ENCODE peak calls at places on chromosomes 5 and 9, in nine cellular contexts. X, V, M, W, P, S, T, Q and Y are unnamed samples.

GRCh38 chr9:136029556-136029955 is 65.5 kb downstream of the NACC2 start:
- DNase-seq in X (no peak), V (no peak), M (no peak), W (no peak), P (no peak), S (no peak), T (no peak), Q (no peak), Y (no peak)

GRCh38 chr9:78292716-78293497 is 4.0 kb upstream of the PSAT1 start:
- DNase-seq in X (no peak), V (no peak), M (no peak), W (no peak), P (no peak), S (no peak), T (no peak), Q (no peak), Y (no peak)

GRCh38 chr5:160297004-160297403 is 15.4 kb downstream of the CCNJL start:
- DNase-seq in X (no peak), V (no peak), M (no peak), W (no peak), P (no peak), S (no peak), T (no peak), Q (no peak), Y (no peak)

GRCh38 chr5:115151208-115151805 is 18.4 kb downstream of the TRIM36 start:
- DNase-seq in X (no peak), V (no peak), M (no peak), W (no peak), P (no peak), S (no peak), T (no peak), Q (peak), Y (no peak)

GRCh38 chr5:142798099-142798768 is 28.1 kb downstream of the ARHGAP26 start:
- DNase-seq in X (no peak), V (no peak), M (no peak), W (no peak), P (peak), S (no peak), T (no peak), Q (no peak), Y (peak)

GRCh38 chr5:71533614-71534013 is 53.5 kb upstream of the MCCC2 start:
- DNase-seq in X (no peak), V (no peak), M (no peak), W (no peak), P (no peak), S (no peak), T (no peak), Q (no peak), Y (peak)

GRCh38 chr5:98108497-98108896 is 665.0 kb upstream of the RGMB start:
- DNase-seq in X (peak), V (no peak), M (no peak), W (no peak), P (no peak), S (no peak), T (no peak), Q (no peak), Y (no peak)

GRCh38 chr9:124312290-124313265 is 54.8 kb downstream of the NEK6 start:
- DNase-seq in X (no peak), V (peak), M (no peak), W (no peak), P (no peak), S (no peak), T (no peak), Q (no peak), Y (no peak)

GRCh38 chr9:110016340-110016739 is 191.6 kb downstream of the C9orf152 start:
- DNase-seq in X (peak), V (peak), M (no peak), W (no peak), P (no peak), S (no peak), T (no peak), Q (no peak), Y (no peak)

GRCh38 chr5:73985145-73985544 is 359.1 kb downstream of the ARHGEF28 start:
- DNase-seq in X (no peak), V (peak), M (no peak), W (no peak), P (no peak), S (no peak), T (no peak), Q (no peak), Y (no peak)

GRCh38 chr5:148687427-148687826 is 33.1 kb upstream of the HTR4 start:
- DNase-seq in X (peak), V (no peak), M (no peak), W (no peak), P (no peak), S (no peak), T (no peak), Q (no peak), Y (peak)

GRCh38 chr5:128304121-128304520 is 220.6 kb downstream of the SLC12A2 start:
- DNase-seq in X (peak), V (no peak), M (no peak), W (no peak), P (no peak), S (no peak), T (no peak), Q (no peak), Y (no peak)

GRCh38 chr5:33762859-33763258 is 128.9 kb downstream of the ADAMTS12 start:
- DNase-seq in X (no peak), V (no peak), M (no peak), W (no peak), P (no peak), S (no peak), T (no peak), Q (no peak), Y (no peak)

GRCh38 chr9:115810166-115810565 is 343.4 kb upstream of the PAPPA start:
- DNase-seq in X (no peak), V (no peak), M (no peak), W (no peak), P (no peak), S (no peak), T (no peak), Q (no peak), Y (no peak)